ENCODE peak calls at places on chromosomes 2 and 18, in eight cellular contexts. M is NCI-H774, S is WTC11, V is mammary epithelial cell, U is cerebellum, C is GM23248, I is epithelial cell of esophagus, X is RKO. O is an unnamed sample.

GRCh38 chr2:111122631-111123421 is 2.1 kb downstream of the BCL2L11 start:
- DNase-seq in M (peak), S (peak), V (peak), U (peak), C (peak), I (peak), X (peak), O (peak)

GRCh38 chr2:172864182-172864581 is 128.5 kb downstream of the RAPGEF4 start:
- DNase-seq in M (no peak), S (peak), V (no peak), U (no peak), C (peak), I (peak), X (peak), O (peak)

GRCh38 chr2:68200157-68200787 is 42.6 kb downstream of the PNO1 start:
- DNase-seq in M (no peak), S (no peak), V (no peak), U (no peak), C (no peak), I (peak), X (peak), O (no peak)

GRCh38 chr2:166494140-166494544 is at the start of gene SCN7A:
- DNase-seq in M (peak), S (peak), V (no peak), U (no peak), C (peak), I (peak), X (no peak), O (no peak)

GRCh38 chr2:96771792-96772618 is 11.3 kb downstream of the CNNM4 start:
- DNase-seq in M (no peak), S (no peak), V (no peak), U (no peak), C (no peak), I (peak), X (no peak), O (no peak)

GRCh38 chr2:24918326-24919099 is 1.5 kb downstream of the ADCY3 start:
- DNase-seq in M (no peak), S (no peak), V (no peak), U (no peak), C (peak), I (no peak), X (no peak), O (no peak)

GRCh38 chr2:147679664-147680502 is 164.9 kb upstream of the ACVR2A start:
- DNase-seq in M (peak), S (no peak), V (no peak), U (no peak), C (no peak), I (no peak), X (no peak), O (peak)

GRCh38 chr18:49648811-49649210 is 87.0 kb downstream of the LIPG start:
- DNase-seq in M (no peak), S (no peak), V (no peak), U (no peak), C (no peak), I (no peak), X (no peak), O (no peak)

GRCh38 chr2:144310889-144311608 is 208.9 kb downstream of the ZEB2 start:
- DNase-seq in M (no peak), S (no peak), V (no peak), U (no peak), C (no peak), I (no peak), X (no peak), O (no peak)

GRCh38 chr2:109255594-109255993 is 126.6 kb downstream of the SH3RF3 start:
- DNase-seq in M (no peak), S (no peak), V (no peak), U (no peak), C (no peak), I (no peak), X (no peak), O (no peak)

GRCh38 chr2:51994123-51994788 is 962.3 kb upstream of the NRXN1 start:
- DNase-seq in M (no peak), S (no peak), V (no peak), U (peak), C (no peak), I (peak), X (no peak), O (no peak)

GRCh38 chr18:58608216-58608615 is 20.7 kb downstream of the ALPK2 start:
- DNase-seq in M (no peak), S (no peak), V (no peak), U (no peak), C (no peak), I (no peak), X (no peak), O (no peak)

GRCh38 chr18:39870586-39870985 is 2084.4 kb upstream of the PIK3C3 start:
- DNase-seq in M (no peak), S (no peak), V (peak), U (no peak), C (no peak), I (peak), X (no peak), O (no peak)

GRCh38 chr2:66582975-66583842 is 148.3 kb downstream of the MEIS1 start:
- DNase-seq in M (no peak), S (peak), V (no peak), U (peak), C (no peak), I (no peak), X (no peak), O (no peak)

GRCh38 chr2:4507706-4508105 is 804.3 kb downstream of the DCDC2C start:
- DNase-seq in M (peak), S (no peak), V (no peak), U (no peak), C (no peak), I (no peak), X (no peak), O (no peak)

GRCh38 chr2:202768284-202768683 is 103.3 kb downstream of the ICA1L start:
- DNase-seq in M (no peak), S (no peak), V (no peak), U (no peak), C (no peak), I (no peak), X (no peak), O (no peak)

GRCh38 chr2:15241208-15241607 is 319.9 kb downstream of the NBAS start:
- DNase-seq in M (no peak), S (no peak), V (peak), U (no peak), C (no peak), I (peak), X (no peak), O (no peak)

GRCh38 chr2:45120546-45120945 is 111.3 kb upstream of the SIX2 start:
- DNase-seq in M (no peak), S (no peak), V (no peak), U (no peak), C (peak), I (no peak), X (no peak), O (no peak)

GRCh38 chr2:212385241-212385640 is 153.4 kb downstream of the ERBB4 start:
- DNase-seq in M (no peak), S (no peak), V (peak), U (no peak), C (no peak), I (peak), X (no peak), O (no peak)

GRCh38 chr2:33034784-33035183 is 88.0 kb downstream of the LTBP1 start:
- DNase-seq in M (no peak), S (no peak), V (peak), U (no peak), C (peak), I (peak), X (peak), O (no peak)

GRCh38 chr2:204187513-204188088 is 251.0 kb downstream of the ICOS start:
- DNase-seq in M (no peak), S (no peak), V (no peak), U (no peak), C (no peak), I (no peak), X (no peak), O (no peak)

GRCh38 chr2:152718909-152719645 is 657 bp downstream of the ARL6IP6 start:
- DNase-seq in M (peak), S (peak), V (peak), U (no peak), C (peak), I (peak), X (peak), O (peak)

GRCh38 chr2:241809383-241810303 is 650 bp downstream of the NEU4 start:
- DNase-seq in M (no peak), S (no peak), V (no peak), U (no peak), C (no peak), I (no peak), X (no peak), O (peak)

GRCh38 chr2:150424361-150424760 is 63.1 kb downstream of the RND3 start:
- DNase-seq in M (no peak), S (no peak), V (no peak), U (no peak), C (no peak), I (no peak), X (no peak), O (no peak)

GRCh38 chr18:58247363-58247834 is 203.4 kb downstream of the NEDD4L start:
- DNase-seq in M (no peak), S (peak), V (no peak), U (peak), C (peak), I (peak), X (no peak), O (no peak)

GRCh38 chr2:107511970-107512789 is 314.5 kb upstream of the RGPD4 start:
- DNase-seq in M (no peak), S (no peak), V (no peak), U (no peak), C (no peak), I (no peak), X (no peak), O (no peak)

GRCh38 chr18:59884331-59884730 is 15.5 kb upstream of the PMAIP1 start:
- DNase-seq in M (no peak), S (no peak), V (no peak), U (no peak), C (no peak), I (no peak), X (no peak), O (no peak)

O was measured in D341Med.